ENCODE peak calls at places on chromosome 15, in four cellular contexts. A is K562, R is WTC11, W is HepG2. J is an unnamed sample.

GRCh38 chr15:56794150-56794922 is 61.0 kb upstream of the ZNF280D start:
- DNase-seq in R (no peak), A (no peak), W (no peak), J (no peak)

GRCh38 chr15:93955197-93955596 is 276.2 kb upstream of the MCTP2 start:
- DNase-seq in A (no peak), W (peak; percentile 45), R (no peak), J (no peak)

GRCh38 chr15:63191895-63192603 is 2.6 kb downstream of the RAB8B start:
- DNase-seq in W (no peak), A (peak; percentile 47), R (no peak), J (no peak)

GRCh38 chr15:80712956-80713355 is 17.8 kb downstream of the ABHD17C start:
- DNase-seq in R (no peak), W (no peak), A (no peak), J (no peak)

GRCh38 chr15:93124126-93124525 is 35.1 kb upstream of the RGMA start:
- DNase-seq in W (no peak), R (no peak), A (no peak), J (no peak)

GRCh38 chr15:25094519-25094918 is 139.7 kb downstream of the SNRPN start:
- DNase-seq in R (no peak), W (no peak), A (no peak), J (no peak)

GRCh38 chr15:95227235-95227634 is 995.9 kb downstream of the MCTP2 start:
- DNase-seq in A (no peak), R (no peak), W (no peak), J (no peak)

GRCh38 chr15:89673162-89673506 is 6.0 kb downstream of the PLIN1 start:
- DNase-seq in R (peak; percentile 86), A (peak; percentile 74), W (peak; percentile 25), J (peak; percentile 76)

GRCh38 chr15:82540055-82540983 is at the start of gene RPS17:
- DNase-seq in A (peak; percentile 99), R (peak; percentile 96), W (peak; percentile 88), J (peak; percentile 97)

GRCh38 chr15:80957976-80958375 is 31.6 kb downstream of the MESD start:
- DNase-seq in R (no peak), W (no peak), A (no peak), J (no peak)

GRCh38 chr15:58331562-58331902 is 100.3 kb upstream of the LIPC start:
- DNase-seq in R (no peak), A (no peak), W (peak; percentile 32), J (no peak)

GRCh38 chr15:89728254-89728653 is 22.8 kb downstream of the MESP1 start:
- DNase-seq in W (no peak), A (no peak), R (no peak), J (no peak)

GRCh38 chr15:50939911-50940310 is 31.4 kb downstream of the AP4E1 start:
- DNase-seq in R (no peak), W (peak; percentile 30), A (no peak), J (no peak)

GRCh38 chr15:36365963-36366362 is 213.5 kb upstream of the CDIN1 start:
- DNase-seq in R (no peak), W (no peak), A (no peak), J (no peak)

GRCh38 chr15:89822611-89822950 is 7.9 kb upstream of the ANPEP start:
- DNase-seq in R (no peak), W (no peak), A (no peak), J (no peak)

GRCh38 chr15:54150255-54150654 is 172.0 kb downstream of the UNC13C start:
- DNase-seq in A (no peak), R (no peak), W (no peak), J (no peak)

GRCh38 chr15:66387176-66388056 is 704 bp downstream of the MAP2K1 start:
- DNase-seq in R (peak; percentile 56), W (peak; percentile 29), A (peak; percentile 61), J (peak; percentile 71)

GRCh38 chr15:75346796-75347221 is at the start of gene NEIL1:
- DNase-seq in A (no peak), R (no peak), W (no peak), J (no peak)

DNA sequence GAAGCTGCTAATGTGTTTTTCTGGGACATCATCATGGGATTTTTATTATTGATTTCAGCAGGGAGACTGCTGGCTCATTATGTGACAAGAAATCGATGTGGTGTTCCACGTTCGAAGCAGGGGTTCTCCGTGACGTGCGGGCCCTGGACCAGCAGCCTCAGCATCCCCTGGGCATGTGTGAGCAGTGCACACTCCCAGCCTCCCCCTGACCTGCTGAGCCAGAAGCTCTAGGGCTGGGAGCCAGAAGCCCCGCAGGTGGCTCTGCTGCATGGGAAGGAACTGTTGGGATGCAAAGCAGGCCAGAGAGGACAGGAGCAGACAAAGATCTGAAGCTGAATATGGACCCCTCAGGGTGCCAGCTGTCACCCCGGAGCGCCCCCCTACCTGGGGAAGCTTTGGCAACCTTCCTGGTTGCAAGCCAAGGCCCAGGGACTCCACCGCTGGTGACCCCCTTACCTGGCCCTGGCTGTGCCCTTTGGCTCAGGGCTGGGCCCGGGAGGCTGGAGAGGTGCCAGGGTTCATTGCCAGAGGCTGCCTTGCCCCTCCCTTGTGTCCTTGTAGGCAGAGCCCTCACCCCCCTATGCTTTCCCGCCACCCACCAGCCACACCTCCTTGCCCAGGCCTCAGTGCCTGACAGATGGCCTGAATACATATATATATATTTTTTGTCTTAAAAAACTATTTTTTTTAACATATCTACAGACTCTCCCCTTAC is 150.0 kb downstream of the APBA2 start:
- DNase-seq in A (no peak), W (no peak), R (no peak), J (no peak)
- TF ChIP-seq HMGXB4 in A (no peak), W (no peak), R (no peak), J (no peak)

GRCh38 chr15:39406485-39406884 is 174.4 kb upstream of the THBS1 start:
- DNase-seq in R (no peak), W (no peak), A (no peak), J (no peak)
- TF ChIP-seq HMGXB4 in R (no peak), W (no peak), A (no peak), J (no peak)

DNA sequence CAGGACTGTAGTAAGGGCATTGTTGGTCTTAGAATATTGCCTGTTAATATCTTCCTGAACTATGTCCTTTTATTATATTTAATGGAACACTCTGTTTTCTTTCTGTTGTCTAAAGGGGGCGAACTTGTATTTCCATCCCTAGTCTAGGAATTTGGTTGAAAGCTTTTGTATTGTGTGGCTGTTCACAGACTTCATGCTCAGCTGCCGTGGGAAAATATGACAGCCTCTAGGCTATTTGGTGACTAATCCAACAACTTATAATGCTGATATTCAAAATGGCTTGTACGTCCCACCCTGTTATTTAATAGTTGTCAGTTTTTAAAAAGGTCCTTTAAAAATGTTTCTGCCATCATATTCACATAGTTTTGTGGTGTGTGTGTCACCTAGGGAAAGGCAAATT is 202.6 kb downstream of the KLHL25 start:
- DNase-seq in R (no peak), A (no peak), W (peak; percentile 27), J (peak; percentile 79)
- TF ChIP-seq HMGXB4 in R (no peak), A (no peak), W (no peak), J (no peak)

GRCh38 chr15:72237286-72238224 is 6.6 kb upstream of the PKM start:
- DNase-seq in R (peak; percentile 29), A (peak; percentile 92), W (peak; percentile 85), J (peak; percentile 97)
- TF ChIP-seq HMGXB4 in R (no peak), A (no peak), W (no peak), J (no peak)

GRCh38 chr15:85010472-85011209 is 29.0 kb downstream of the PDE8A start:
- DNase-seq in A (peak; percentile 57), W (no peak), R (no peak), J (no peak)
- TF ChIP-seq HMGXB4 in A (no peak), W (no peak), R (no peak), J (no peak)

GRCh38 chr15:70118599-70118998 is 20.9 kb upstream of the TLE3 start:
- DNase-seq in W (no peak), A (no peak), R (no peak), J (no peak)

GRCh38 chr15:70120954-70121655 is 23.4 kb upstream of the TLE3 start:
- DNase-seq in A (no peak), R (no peak), W (no peak), J (no peak)

GRCh38 chr15:70125605-70126004 is 27.9 kb upstream of the TLE3 start:
- DNase-seq in W (no peak), R (no peak), A (no peak), J (no peak)

GRCh38 chr15:70120109-70120508 is 22.4 kb upstream of the TLE3 start:
- DNase-seq in W (no peak), R (no peak), A (no peak), J (no peak)

GRCh38 chr15:70121656-70122297 is 24.1 kb upstream of the TLE3 start:
- DNase-seq in R (no peak), W (no peak), A (no peak), J (no peak)
- TF ChIP-seq HMGXB4 in R (no peak), W (no peak), A (no peak), J (no peak)

DNA sequence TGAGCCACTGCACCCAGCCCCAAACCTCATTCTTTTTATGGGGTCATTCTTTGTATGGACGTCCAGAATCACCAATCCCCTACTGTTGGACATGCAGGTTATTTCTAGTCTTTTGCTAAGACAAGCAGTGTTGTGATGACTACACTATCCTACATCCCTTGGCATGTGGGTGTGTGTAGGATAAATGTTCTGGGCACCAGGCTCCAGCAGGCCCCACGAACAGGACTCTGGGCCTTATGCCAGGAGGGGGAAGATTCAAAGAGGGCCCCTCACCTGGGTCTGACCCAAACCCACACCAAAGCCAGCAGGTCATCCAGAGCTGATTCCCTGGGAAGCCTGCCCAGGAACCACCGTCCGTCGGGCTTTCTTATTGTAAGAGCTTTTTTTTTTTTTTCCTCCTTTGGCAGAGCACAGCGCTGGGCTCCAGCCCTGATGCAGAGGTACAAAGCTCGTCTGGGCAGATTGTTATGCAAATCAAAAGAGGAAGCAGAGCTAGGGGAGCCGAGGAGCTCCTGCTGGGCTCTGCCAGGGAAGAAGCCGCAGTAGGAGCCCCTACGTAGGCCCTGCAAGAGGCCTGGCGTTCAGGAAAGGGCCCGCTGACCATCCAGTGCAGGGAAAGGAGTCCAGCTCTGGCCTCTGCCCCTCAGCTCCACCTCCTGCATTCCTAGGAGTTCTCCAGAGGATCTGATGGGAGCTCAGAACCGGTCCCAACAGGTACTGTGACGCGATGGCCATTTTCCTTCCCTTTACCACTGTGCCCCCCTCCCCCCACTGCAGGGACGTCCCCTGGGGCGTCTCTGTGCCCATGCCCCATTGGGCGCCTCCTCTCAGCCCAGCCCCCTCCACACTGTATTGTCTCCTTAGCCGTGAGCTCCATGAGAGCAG is 29.0 kb upstream of the FURIN start:
- DNase-seq in A (no peak), W (peak; percentile 21), R (peak; percentile 72), J (no peak)
- TF ChIP-seq HMGXB4 in A (no peak), W (no peak), R (no peak), J (no peak)

DNA sequence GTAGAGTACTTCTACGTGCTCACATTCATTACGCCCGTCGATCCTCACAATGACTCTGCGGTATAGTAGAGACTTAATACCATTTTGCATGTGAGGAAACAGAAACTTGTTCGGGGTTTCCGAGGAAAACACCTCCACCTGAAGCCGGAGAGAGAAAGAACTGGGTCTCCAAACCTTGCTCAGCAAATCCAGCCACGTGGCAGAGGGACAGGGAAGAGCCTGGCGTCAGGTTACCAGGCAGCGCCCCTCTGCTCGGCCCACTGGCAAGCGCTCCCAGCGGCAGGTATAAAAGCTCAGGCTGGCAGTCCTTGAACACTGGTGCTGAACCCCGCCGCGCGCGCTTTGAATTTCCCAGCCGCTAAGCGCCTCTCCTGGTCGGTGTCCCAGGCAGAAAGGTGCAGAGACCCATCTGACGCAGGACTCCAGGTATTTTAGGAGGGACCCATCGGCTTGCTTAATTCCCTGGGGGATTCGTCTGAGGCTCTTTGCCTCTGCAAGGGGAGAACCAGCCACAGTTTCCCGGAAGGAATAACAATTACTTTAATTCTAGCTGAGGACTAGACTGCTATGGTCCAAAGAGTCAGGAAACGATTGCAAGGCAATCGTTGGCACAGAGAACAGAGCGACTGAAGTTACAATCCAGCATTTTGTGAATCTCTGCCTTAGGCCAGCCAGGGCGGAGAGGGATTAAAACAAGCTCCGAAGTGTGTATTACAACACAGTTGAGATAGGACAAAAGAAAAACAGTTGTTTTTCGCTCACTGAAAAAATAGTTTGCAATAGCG is at the start of gene C2CD4A:
- DNase-seq in A (no peak), R (peak; percentile 88), W (peak; percentile 88), J (peak; percentile 72)
- TF ChIP-seq HMGXB4 in A (no peak), R (no peak), W (peak; percentile 40), J (no peak)

J was measured in A549.